ENCODE peak calls at places on chromosomes 12 and 14, in eight cellular contexts. Y is activated T-cell treated with anti-CD3 and anti-CD28 coated beads, Interleukin-2, amount 50 U/mL, for 72 hours; K is HS-27A; A is activated CD8-positive, alpha-beta memory T cell treated with anti-CD3 and anti-CD28 coated beads for 4 hours; B is stimulated activated CD8-positive, alpha-beta memory T cell treated with anti-CD3 and anti-CD28 coated beads, Interleukin-7, amount 100 ng/mL, for 4 hours; C is stimulated activated CD4-positive, alpha-beta T cell treated with anti-CD3 and anti-CD28 coated beads, Interleukin-1b, Interleukin-23, amount 100 ng/mL, for 1 hour; X is CD8-positive, alpha-beta T cell; D is activated naive CD8-positive, alpha-beta T cell treated with anti-CD3 and anti-CD28 coated beads, Interleukin-2, amount 50 U/mL, for 24 hours. N is an unnamed sample.

GRCh38 chr12:10241276-10241675 is 28.6 kb downstream of the GABARAPL1 start:
- DNase-seq in C (no peak), K (no peak), X (no peak), B (no peak), A (no peak), D (no peak), Y (no peak), N (no peak)

GRCh38 chr12:18400186-18400585 is 138.9 kb downstream of the PIK3C2G start:
- DNase-seq in K (no peak), B (no peak), A (no peak), X (no peak), C (no peak), Y (no peak), D (no peak), N (peak; percentile 67)

GRCh38 chr12:19772776-19773175 is 333.5 kb downstream of the AEBP2 start:
- DNase-seq in K (no peak), X (no peak), D (no peak), A (no peak), C (no peak), B (no peak), Y (no peak), N (no peak)

GRCh38 chr14:42112108-42112507 is 505.4 kb downstream of the LRFN5 start:
- DNase-seq in A (no peak), C (no peak), Y (no peak), X (no peak), D (no peak), B (no peak), K (no peak), N (no peak)

GRCh38 chr14:52013984-52014600 is 24.7 kb downstream of the RTRAF start:
- DNase-seq in A (no peak), Y (no peak), X (no peak), B (no peak), C (no peak), K (no peak), D (peak; percentile 13), N (no peak)

GRCh38 chr12:132622437-132623071 is 4.0 kb downstream of the P2RX2 start:
- DNase-seq in K (no peak), C (no peak), D (no peak), A (no peak), X (no peak), B (no peak), Y (no peak), N (no peak)

GRCh38 chr14:35215110-35215872 is 76.9 kb upstream of the PSMA6 start:
- DNase-seq in X (no peak), D (no peak), C (no peak), Y (no peak), A (no peak), K (peak; percentile 26), B (no peak), N (no peak)

GRCh38 chr12:103879048-103879692 is 38.1 kb upstream of the NT5DC3 start:
- DNase-seq in B (no peak), D (peak; percentile 42), Y (no peak), X (no peak), A (no peak), C (no peak), K (no peak), N (no peak)

GRCh38 chr14:67987596-67987995 is 168.0 kb downstream of the RAD51B start:
- DNase-seq in C (no peak), Y (no peak), D (no peak), B (no peak), K (no peak), X (no peak), A (no peak), N (peak; percentile 78)

GRCh38 chr12:81949721-81950120 is 190.6 kb upstream of the PPFIA2 start:
- DNase-seq in D (no peak), A (no peak), Y (no peak), X (no peak), C (no peak), K (no peak), B (no peak), N (no peak)

GRCh38 chr12:90085491-90086274 is 377.0 kb upstream of the ATP2B1 start:
- DNase-seq in K (no peak), D (no peak), B (no peak), C (no peak), A (no peak), X (no peak), Y (no peak), N (no peak)

GRCh38 chr12:25089738-25090137 is 105.2 kb downstream of the DNAI7 start:
- DNase-seq in K (no peak), Y (peak; percentile 13), A (no peak), X (no peak), D (no peak), B (no peak), C (no peak), N (no peak)

GRCh38 chr14:60248697-60249314 is at the start of gene PPM1A:
- DNase-seq in X (peak; percentile 98), A (peak; percentile 89), B (peak; percentile 95), D (peak; percentile 95), C (peak; percentile 91), K (peak; percentile 72), Y (peak; percentile 95), N (peak; percentile 79)

GRCh38 chr12:62135553-62136200 is 124.5 kb upstream of the USP15 start:
- DNase-seq in X (no peak), D (no peak), K (no peak), B (no peak), C (no peak), A (no peak), Y (no peak), N (no peak)